ENCODE peak calls at places on chromosomes 16 and 17, in five cellular contexts. N, Q, L, Y and W are unnamed samples.

GRCh38 chr16:4611337-4612023 is 3.2 kb downstream of the UBALD1 start:
- DNase-seq in Y (no peak), N (no peak), Q (no peak), L (no peak), W (no peak)

GRCh38 chr17:50507871-50508572 is at the start of gene MYCBPAP:
- DNase-seq in N (peak; percentile 28), Y (peak; percentile 43), Q (peak; percentile 35), L (no peak), W (peak; percentile 78)

GRCh38 chr17:50533720-50534148 is 1.2 kb downstream of the EPN3 start:
- DNase-seq in N (no peak), Q (no peak), Y (no peak), L (no peak), W (no peak)

GRCh38 chr17:50210249-50211225 is 9.1 kb upstream of the COL1A1 start:
- DNase-seq in N (no peak), Y (peak; percentile 81), Q (peak; percentile 76), L (no peak), W (no peak)

GRCh38 chr16:1458336-1458976 is 14.1 kb upstream of the CCDC154 start:
- DNase-seq in Y (no peak), L (no peak), Q (no peak), N (no peak), W (no peak)

GRCh38 chr16:8376430-8376829 is 213.9 kb downstream of the TMEM114 start:
- DNase-seq in Y (no peak), N (no peak), Q (no peak), L (no peak), W (no peak)

GRCh38 chr17:45979137-45979536 is 19.9 kb upstream of the STH start:
- DNase-seq in Y (no peak), L (no peak), Q (no peak), N (no peak), W (no peak)

GRCh38 chr16:81544691-81545365 is 100.2 kb downstream of the CMIP start:
- DNase-seq in L (no peak), N (no peak), Q (no peak), Y (no peak), W (no peak)

GRCh38 chr17:35807371-35808144 is 1.7 kb upstream of the TAF15 start:
- DNase-seq in N (no peak), Q (no peak), L (no peak), Y (no peak), W (no peak)

GRCh38 chr16:77437859-77438258 is 3.0 kb upstream of the ADAMTS18 start:
- DNase-seq in L (no peak), N (no peak), Y (no peak), Q (no peak), W (no peak)

GRCh38 chr16:22318690-22319358 is 21.6 kb downstream of the POLR3E start:
- DNase-seq in Q (peak; percentile 45), N (no peak), Y (no peak), L (no peak), W (no peak)

GRCh38 chr16:70749681-70750601 is 51.0 kb downstream of the VAC14 start:
- DNase-seq in Y (no peak), L (no peak), Q (peak; percentile 47), N (no peak), W (no peak)

GRCh38 chr17:56973520-56973919 is 4.4 kb upstream of the SCPEP1 start:
- DNase-seq in N (no peak), Y (no peak), L (no peak), Q (no peak), W (no peak)

GRCh38 chr17:56593741-56594527 is 435 bp downstream of the NOG start:
- DNase-seq in Y (no peak), L (no peak), Q (no peak), N (no peak), W (peak; percentile 84)

GRCh38 chr17:62648954-62649294 is 21.5 kb downstream of the MRC2 start:
- DNase-seq in Q (no peak), N (no peak), Y (no peak), L (no peak), W (no peak)

GRCh38 chr17:28426081-28426519 is 20.1 kb upstream of the SLC46A1 start:
- DNase-seq in Q (peak; percentile 56), Y (no peak), N (no peak), L (no peak), W (peak; percentile 49)

GRCh38 chr16:86297391-86297790 is 212.9 kb upstream of the FOXF1 start:
- DNase-seq in N (no peak), L (no peak), Q (no peak), Y (no peak), W (no peak)

GRCh38 chr16:69199382-69199781 is 12.4 kb downstream of the SNTB2 start:
- DNase-seq in N (no peak), Y (no peak), L (no peak), Q (no peak), W (no peak)

GRCh38 chr16:65728652-65729051 is 606.8 kb upstream of the CDH11 start:
- DNase-seq in N (no peak), L (no peak), Q (no peak), Y (no peak), W (no peak)

GRCh38 chr16:2478273-2478672 is 3.3 kb downstream of the TBC1D24 start:
- DNase-seq in Q (no peak), L (no peak), Y (no peak), N (no peak), W (no peak)

GRCh38 chr17:81096741-81097133 is 61.8 kb downstream of the BAIAP2 start:
- DNase-seq in Q (no peak), L (no peak), Y (no peak), N (no peak), W (no peak)

GRCh38 chr17:41065829-41066624 is at the start of gene KRTAP2-4:
- DNase-seq in L (peak; percentile 78), Y (no peak), Q (peak; percentile 9), N (no peak), W (no peak)
- TF ChIP-seq JUND in L (peak; percentile 87), Y (no peak), Q (peak; percentile 96), N (no peak), W (no peak)

GRCh38 chr17:12627177-12627629 is 38.5 kb upstream of the MYOCD start:
- DNase-seq in Q (no peak), Y (no peak), N (no peak), L (no peak), W (no peak)
- TF ChIP-seq JUND in Q (no peak), Y (no peak), N (no peak), L (no peak), W (no peak)

DNA sequence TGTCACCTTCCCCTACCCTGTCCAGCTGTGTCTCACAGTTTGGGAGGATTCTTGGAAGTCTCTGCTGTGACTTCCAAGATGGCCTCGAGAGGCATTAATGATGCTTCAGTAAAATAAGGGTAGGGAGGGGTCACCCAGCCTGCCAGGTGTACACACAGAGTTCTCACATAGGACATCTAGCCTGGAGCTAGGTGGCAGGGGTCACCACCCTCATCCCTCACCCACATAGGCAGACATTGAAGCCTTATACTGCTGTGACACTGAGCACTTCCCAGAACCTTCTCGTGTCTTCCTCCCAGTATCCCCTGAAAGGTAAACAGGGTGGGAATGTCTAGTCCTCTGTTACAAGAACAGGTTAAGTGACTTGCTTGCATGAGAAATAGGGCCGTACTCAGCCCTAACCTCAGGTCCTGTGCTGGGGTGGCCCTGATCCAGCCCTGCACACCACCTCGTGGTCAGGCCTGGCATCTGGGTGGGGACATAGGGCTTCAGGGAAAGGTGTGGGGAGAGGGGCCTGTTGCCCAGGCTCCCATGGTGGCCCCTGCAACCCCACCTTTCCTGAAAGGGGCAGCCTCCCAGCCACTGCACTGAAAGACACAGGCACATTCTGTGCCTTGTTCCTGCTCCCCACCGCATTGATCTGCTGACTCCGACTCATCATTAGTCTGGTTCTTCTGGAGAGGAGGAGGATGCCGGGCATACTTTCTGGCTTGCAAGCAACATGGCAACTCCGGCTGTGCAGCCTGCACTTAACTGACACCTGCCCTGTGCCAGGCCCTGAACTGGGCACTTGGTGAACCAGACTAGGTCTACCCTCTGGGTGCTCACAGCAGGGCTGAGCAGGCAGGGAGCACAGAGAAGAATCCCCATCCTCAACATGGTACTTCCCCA is 3.6 kb upstream of the MMP15 start:
- DNase-seq in Q (no peak), L (no peak), N (no peak), Y (no peak), W (no peak)
- TF ChIP-seq JUND in Q (no peak), L (no peak), N (no peak), Y (no peak), W (no peak)

GRCh38 chr16:84503751-84504395 is 586 bp downstream of the MEAK7 start:
- DNase-seq in Y (no peak), Q (no peak), L (no peak), N (no peak), W (no peak)

GRCh38 chr16:84505249-84506156 is 1.0 kb upstream of the MEAK7 start:
- DNase-seq in Y (no peak), N (no peak), L (no peak), Q (no peak), W (peak; percentile 22)

GRCh38 chr16:84502581-84502980 is 1.9 kb downstream of the MEAK7 start:
- DNase-seq in N (no peak), L (no peak), Q (no peak), Y (no peak), W (no peak)

GRCh38 chr16:84502075-84502474 is 2.4 kb downstream of the MEAK7 start:
- DNase-seq in Q (no peak), L (no peak), Y (no peak), N (no peak), W (no peak)

DNA sequence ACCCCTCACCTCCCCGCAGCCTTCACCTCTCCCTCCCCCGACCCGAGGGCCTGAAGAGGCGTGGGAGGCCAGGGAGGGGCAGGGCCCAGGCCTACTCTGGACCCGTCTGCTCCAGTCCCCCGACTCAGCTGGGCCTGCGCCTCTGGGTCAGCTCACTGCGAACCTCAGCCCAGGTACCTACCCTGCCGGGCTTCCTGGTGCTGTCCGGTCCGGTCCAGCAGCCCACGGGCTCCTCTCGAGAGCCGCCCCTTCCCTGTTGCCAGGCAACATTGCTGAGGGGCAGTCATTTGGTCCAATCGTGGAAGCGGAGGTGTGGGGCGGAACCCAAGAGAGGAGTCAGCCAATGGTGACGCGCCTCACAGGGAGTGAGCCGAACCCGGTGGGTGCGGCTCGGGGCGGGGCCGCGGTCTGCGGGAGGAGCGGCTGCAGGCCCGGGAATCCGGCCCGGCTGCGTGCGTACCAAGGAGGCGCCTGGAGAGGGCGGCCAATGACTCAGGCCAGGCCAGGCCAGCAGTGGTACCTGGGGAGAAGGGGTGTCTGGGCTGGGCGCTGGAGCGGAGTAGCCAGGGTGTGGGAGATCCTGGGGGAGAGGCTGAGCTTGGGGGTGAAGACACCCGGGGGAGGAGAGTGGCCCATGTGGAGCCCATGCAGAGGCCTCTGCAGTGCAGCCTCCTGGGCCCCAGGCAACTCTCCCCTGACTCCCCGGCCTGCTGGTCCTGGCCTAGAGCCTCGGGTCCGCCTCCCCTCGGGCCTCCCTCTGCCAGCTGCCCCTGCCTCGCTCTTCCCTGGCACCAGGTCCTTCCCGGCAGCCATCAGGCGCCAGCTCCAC is at the start of gene MEAK7:
- DNase-seq in L (peak; percentile 98), Q (peak; percentile 100), Y (peak; percentile 93), N (peak; percentile 86), W (peak; percentile 100)
- TF ChIP-seq JUND in L (no peak), Q (peak; percentile 65), Y (peak; percentile 35), N (no peak), W (no peak)

DNA sequence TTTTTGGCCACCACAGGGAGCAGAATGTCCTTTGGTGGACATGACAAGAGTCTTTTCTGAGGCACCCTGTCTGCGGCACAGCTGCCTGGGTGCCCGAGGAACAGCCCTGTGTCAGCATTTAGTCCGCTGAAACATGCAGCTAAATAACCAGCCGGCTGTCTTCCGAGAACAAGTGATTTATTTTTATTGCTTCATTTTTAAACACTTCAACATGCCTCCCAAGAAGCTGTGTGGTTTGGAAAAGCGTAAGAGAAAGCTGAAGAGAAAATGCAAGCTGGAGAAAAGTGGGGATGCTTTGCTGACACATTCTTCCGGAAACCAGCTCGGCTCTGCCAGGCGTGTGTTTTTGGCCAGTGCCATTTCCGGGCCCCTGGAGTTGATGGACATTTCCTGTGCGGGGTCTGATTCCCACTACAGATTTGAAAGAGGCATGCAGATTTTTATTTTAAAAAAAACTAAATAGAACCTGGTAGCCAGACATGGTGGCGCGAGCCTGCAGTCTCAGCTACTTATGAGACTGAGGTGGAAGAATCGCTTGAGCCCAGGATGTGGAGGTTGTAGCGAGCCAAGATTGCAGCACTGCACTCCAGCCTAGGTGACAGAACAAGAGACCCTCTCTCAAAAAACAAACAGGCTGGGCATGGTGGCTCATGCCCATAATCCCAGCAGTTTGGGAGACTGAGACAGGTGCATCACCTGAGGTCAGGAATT is 94.8 kb downstream of the SEC14L1 start:
- DNase-seq in Y (no peak), N (peak; percentile 34), Q (no peak), L (no peak), W (no peak)
- TF ChIP-seq JUND in Y (no peak), N (no peak), Q (no peak), L (no peak), W (no peak)